ENCODE peak calls at places on chromosomes 4 and X, in four cellular contexts. W is A549, E is KBM-7, I is germinal center. G is an unnamed sample.

GRCh38 chrX:76453737-76454406 is 26.4 kb downstream of the MAGEE1 start:
- DNase-seq in I (no peak), E (no peak), W (no peak), G (peak; percentile 3)

GRCh38 chr4:168353746-168354145 is 35.2 kb upstream of the DDX60 start:
- DNase-seq in W (no peak), I (no peak), E (no peak), G (no peak)

GRCh38 chr4:81405900-81406401 is 65.8 kb downstream of the RASGEF1B start:
- DNase-seq in I (peak; percentile 53), E (peak; percentile 77), W (peak; percentile 68), G (peak; percentile 86)

GRCh38 chr4:81452452-81453011 is 19.2 kb downstream of the RASGEF1B start:
- DNase-seq in E (no peak), I (no peak), W (no peak), G (no peak)

GRCh38 chrX:51456246-51456645 is 40.1 kb downstream of the NUDT11 start:
- DNase-seq in E (no peak), I (no peak), W (no peak), G (no peak)

GRCh38 chr4:53785996-53786395 is 194.7 kb upstream of the LNX1 start:
- DNase-seq in I (no peak), E (no peak), W (no peak), G (no peak)

GRCh38 chrX:19846995-19847790 is 40.2 kb downstream of the SH3KBP1 start:
- DNase-seq in W (peak; percentile 39), E (peak; percentile 69), I (no peak), G (peak; percentile 84)

GRCh38 chrX:151393514-151393913 is 3.5 kb upstream of the VMA21 start:
- DNase-seq in W (no peak), E (peak; percentile 81), I (peak; percentile 2), G (no peak)

GRCh38 chr4:15725608-15726007 is 22.7 kb downstream of the BST1 start:
- DNase-seq in E (no peak), W (no peak), I (no peak), G (no peak)

GRCh38 chrX:152313529-152314302 is 137.4 kb downstream of the GABRA3 start:
- DNase-seq in W (no peak), I (no peak), E (no peak), G (no peak)

GRCh38 chr4:122960298-122960985 is 38.0 kb upstream of the NUDT6 start:
- DNase-seq in W (no peak), I (no peak), E (no peak), G (peak; percentile 22)

GRCh38 chr4:8373270-8373972 is 67.1 kb downstream of the ACOX3 start:
- DNase-seq in E (no peak), W (no peak), I (no peak), G (no peak)

G was measured in cardiac muscle cell.